ENCODE peak calls at places on chromosomes 1 and 21, in five cellular contexts. D is adrenal gland, G is endodermal cell, U is heart left ventricle, H is left ventricle myocardium inferior. T is an unnamed sample. For H3K36me3, the result is how much of the 10 kb centered on the place peaks cover.

GRCh38 chr1:8095584-8095983 is 69.5 kb upstream of the ERRFI1 start:
- DNase-seq in D (no peak), G (no peak), U (no peak), H (no peak), T (no peak)

GRCh38 chr1:29218223-29218622 is 12.5 kb downstream of the MECR start:
- DNase-seq in D (no peak), G (no peak), U (no peak), H (no peak), T (no peak)

GRCh38 chr1:113991467-113991997 is 12.3 kb downstream of the OLFML3 start:
- DNase-seq in D (no peak), G (no peak), U (no peak), H (no peak), T (no peak)

GRCh38 chr1:240073097-240073496 is 18.6 kb upstream of the FMN2 start:
- DNase-seq in D (no peak), G (no peak), U (no peak), H (no peak), T (peak)

GRCh38 chr1:226974544-226975258 is 34.6 kb downstream of the COQ8A start:
- DNase-seq in D (peak), G (peak), U (peak), H (peak), T (no peak)

GRCh38 chr1:39261712-39262221 is 57.3 kb downstream of the MACF1 start:
- DNase-seq in D (no peak), G (no peak), U (no peak), H (no peak), T (no peak)

GRCh38 chr1:218351617-218352438 is 6.7 kb downstream of the TGFB2 start:
- DNase-seq in D (peak), G (peak), U (no peak), H (no peak), T (peak)

GRCh38 chr21:42031816-42032215 is 21.7 kb upstream of the ZBTB21 start:
- DNase-seq in D (no peak), G (no peak), U (no peak), H (no peak), T (no peak)

GRCh38 chr1:93827128-93827527 is 51.9 kb downstream of the DNTTIP2 start:
- DNase-seq in D (no peak), G (no peak), U (no peak), H (no peak), T (no peak)

GRCh38 chr1:178046856-178047255 is 47.0 kb upstream of the RASAL2 start:
- DNase-seq in D (no peak), G (no peak), U (no peak), H (no peak), T (no peak)

GRCh38 chr1:233362743-233363142 is 35.2 kb downstream of the MAP3K21 start:
- DNase-seq in D (no peak), G (no peak), U (no peak), H (no peak), T (no peak)

GRCh38 chr1:59043796-59044195 is 253.1 kb upstream of the FGGY start:
- DNase-seq in D (peak), G (no peak), U (peak), H (peak), T (no peak)

GRCh38 chr1:90045853-90046563 is 51.1 kb downstream of the ZNF326 start:
- DNase-seq in D (no peak), G (peak), U (no peak), H (no peak), T (peak)

GRCh38 chr1:94025383-94026340 is 95.3 kb downstream of the ABCA4 start:
- DNase-seq in D (peak), G (peak), U (no peak), H (no peak), T (peak)

GRCh38 chr1:74505133-74505532 is 7.3 kb downstream of the LRRC53 start:
- DNase-seq in D (no peak), G (no peak), U (peak), H (no peak), T (peak)

GRCh38 chr1:198699167-198700015 is 60.6 kb downstream of the PTPRC start:
- DNase-seq in D (peak), G (peak), U (peak), H (no peak), T (peak)

GRCh38 chr1:75727571-75727970 is 3.1 kb downstream of the ACADM start:
- DNase-seq in D (no peak), G (no peak), U (no peak), H (no peak), T (no peak)

GRCh38 chr21:26072891-26073615 is 97.5 kb downstream of the APP start:
- DNase-seq in D (no peak), G (no peak), U (no peak), H (no peak), T (no peak)

GRCh38 chr1:198156745-198157240 is at the start of gene NEK7:
- DNase-seq in D (peak), G (peak), U (peak), H (peak), T (peak)

GRCh38 chr1:43221256-43221778 is 48.5 kb upstream of the TMEM125 start:
- DNase-seq in D (no peak), G (no peak), U (no peak), H (no peak), T (no peak)

GRCh38 chr1:241130881-241131280 is 226.1 kb downstream of the RGS7 start:
- DNase-seq in D (no peak), G (no peak), U (no peak), H (no peak), T (no peak)

GRCh38 chr1:46102769-46103476 is 29.5 kb downstream of the PIK3R3 start:
- DNase-seq in D (no peak), G (no peak), U (no peak), H (no peak), T (no peak)

GRCh38 chr1:223109581-223110026 is 33.4 kb downstream of the TLR5 start:
- DNase-seq in D (no peak), G (no peak), U (no peak), H (no peak), T (no peak)

GRCh38 chr1:1170215-1170890 is 3.3 kb upstream of the TTLL10 start:
- DNase-seq in D (no peak), G (peak), U (peak), H (no peak), T (peak)

GRCh38 chr1:9135145-9135836 is 6.4 kb upstream of the GPR157 start:
- DNase-seq in D (no peak), G (no peak), U (no peak), H (no peak), T (no peak)

GRCh38 chr1:67213164-67213563 is 46.9 kb downstream of the IL23R start:
- DNase-seq in D (no peak), G (peak), U (no peak), H (no peak), T (peak)

GRCh38 chr1:88296227-88297010 is 387.7 kb upstream of the PKN2 start:
- DNase-seq in D (no peak), G (no peak), U (no peak), H (no peak), T (peak)

GRCh38 chr1:185400057-185400456 is 83.0 kb upstream of the IVNS1ABP start:
- DNase-seq in D (no peak), G (no peak), U (no peak), H (no peak), T (no peak)

GRCh38 chr1:19342894-19343616 is 30.9 kb downstream of the SLC66A1 start:
- DNase-seq in D (no peak), G (no peak), U (no peak), H (no peak), T (no peak)
- H3K36me3 ChIP-seq in D (half or more), G (half or more), U (half or more), H (half or more), T (under half)

DNA sequence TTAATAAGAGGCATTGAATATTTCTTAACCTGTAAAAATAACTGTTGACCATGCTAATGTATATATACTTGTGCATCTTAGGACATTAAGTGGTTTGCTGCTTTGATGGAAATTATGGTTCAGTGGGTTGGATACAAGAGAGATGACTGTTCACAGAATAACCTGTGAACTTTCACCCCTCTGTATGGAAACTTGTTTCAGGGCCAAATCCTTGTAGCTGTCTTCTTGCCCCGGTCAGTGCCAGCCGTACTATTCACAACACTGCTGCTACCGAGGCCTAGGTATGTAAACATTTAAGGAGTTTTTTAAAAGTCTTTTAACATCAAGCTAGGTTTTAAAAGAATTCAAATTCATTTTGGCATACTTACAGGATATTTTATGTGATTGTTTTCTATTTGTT is 16.1 kb downstream of the DONSON start:
- DNase-seq in D (no peak), G (no peak), U (no peak), H (no peak), T (no peak)
- H3K36me3 ChIP-seq in D (half or more), G (half or more), U (half or more), H (half or more), T (under half)

GRCh38 chr1:172742599-172743500 is 83.9 kb downstream of the FASLG start:
- DNase-seq in D (no peak), G (no peak), U (no peak), H (no peak), T (peak)
- H3K36me3 ChIP-seq in D (under half), G (under half), U (under half), H (under half), T (under half)

GRCh38 chr1:180971273-180971997 is 51.2 kb downstream of the STX6 start:
- DNase-seq in D (no peak), G (no peak), U (no peak), H (no peak), T (no peak)
- H3K36me3 ChIP-seq in D (under half), G (half or more), U (half or more), H (under half), T (under half)

GRCh38 chr1:2520206-2520605 is 6.2 kb downstream of the PANK4 start:
- DNase-seq in D (no peak), G (no peak), U (no peak), H (no peak), T (no peak)
- H3K36me3 ChIP-seq in D (half or more), G (under half), U (half or more), H (half or more), T (under half)

DNA sequence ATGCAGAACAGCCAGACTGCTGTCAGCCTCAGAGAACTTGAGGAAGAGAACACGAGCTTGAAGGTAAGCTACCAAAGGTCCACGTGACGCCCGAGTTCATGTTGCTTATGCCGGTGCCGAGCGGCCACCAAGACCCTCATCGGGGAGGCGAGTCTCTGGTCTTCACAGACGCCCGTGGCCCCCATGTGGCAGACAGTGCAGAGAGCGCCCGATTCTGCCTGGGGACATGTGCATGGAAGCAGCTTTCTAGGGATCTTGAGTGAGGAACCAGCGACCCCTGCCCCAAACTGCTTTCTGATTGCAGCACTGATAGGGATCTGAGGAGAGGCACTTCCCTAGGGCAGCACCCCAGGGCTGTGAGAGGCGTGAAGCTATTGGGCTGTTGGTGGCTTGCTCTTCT is 56.3 kb upstream of the DIP2A start:
- DNase-seq in D (no peak), G (no peak), U (no peak), H (no peak), T (no peak)
- H3K36me3 ChIP-seq in D (under half), G (half or more), U (half or more), H (half or more), T (under half)

GRCh38 chr1:115729765-115730164 is 38.7 kb downstream of the CASQ2 start:
- DNase-seq in D (no peak), G (no peak), U (no peak), H (no peak), T (no peak)

GRCh38 chr1:115726570-115726969 is 41.9 kb downstream of the CASQ2 start:
- DNase-seq in D (no peak), G (no peak), U (no peak), H (no peak), T (no peak)

GRCh38 chr1:115725600-115725999 is 42.9 kb downstream of the CASQ2 start:
- DNase-seq in D (peak), G (no peak), U (no peak), H (no peak), T (no peak)

GRCh38 chr1:115726161-115726560 is 42.4 kb downstream of the CASQ2 start:
- DNase-seq in D (no peak), G (no peak), U (no peak), H (no peak), T (no peak)

GRCh38 chr1:115727706-115728249 is 40.7 kb downstream of the CASQ2 start:
- DNase-seq in D (peak), G (peak), U (peak), H (peak), T (peak)
- H3K36me3 ChIP-seq in D (under half), G (under half), U (under half), H (under half), T (under half)

GRCh38 chr1:230500063-230500462 is 73.9 kb upstream of the PGBD5 start:
- DNase-seq in D (no peak), G (no peak), U (no peak), H (no peak), T (no peak)
- H3K36me3 ChIP-seq in D (under half), G (under half), U (under half), H (under half), T (under half)

GRCh38 chr1:15764269-15764764 is 5.7 kb downstream of the FBLIM1 start:
- DNase-seq in D (no peak), G (no peak), U (no peak), H (no peak), T (no peak)
- H3K36me3 ChIP-seq in D (under half), G (half or more), U (under half), H (under half), T (under half)